ENCODE peak calls at places on chromosomes 2 and 18, in six cellular contexts. F, C, B, H, Z and L are unnamed samples.

GRCh38 chr18:48835745-48836191 is 115.0 kb downstream of the SMAD7 start:
- DNase-seq in Z (no peak), H (no peak), C (no peak), B (no peak), F (no peak), L (no peak)

GRCh38 chr2:201952212-201952611 is 81.4 kb upstream of the FZD7 start:
- DNase-seq in H (no peak), C (no peak), F (no peak), B (no peak), Z (no peak), L (peak)

GRCh38 chr18:26091047-26091630 is 726 bp upstream of the SS18 start:
- DNase-seq in H (no peak), F (no peak), Z (no peak), C (no peak), B (no peak), L (no peak)

GRCh38 chr2:108593547-108594098 is 59.4 kb downstream of the LIMS1 start:
- DNase-seq in B (no peak), Z (no peak), C (peak), H (peak), F (peak), L (no peak)

GRCh38 chr2:240168041-240168440 is 27.6 kb upstream of the OTOS start:
- DNase-seq in C (no peak), B (no peak), H (no peak), Z (no peak), F (no peak), L (no peak)

GRCh38 chr2:51093016-51093415 is 61.1 kb upstream of the NRXN1 start:
- DNase-seq in B (no peak), H (no peak), Z (no peak), F (no peak), C (no peak), L (no peak)

GRCh38 chr2:216474925-216475670 is 23.5 kb upstream of the RPL37A start:
- DNase-seq in B (no peak), Z (no peak), F (no peak), H (no peak), C (no peak), L (no peak)

GRCh38 chr18:5424903-5425302 is 118.9 kb downstream of the EPB41L3 start:
- DNase-seq in H (no peak), C (peak), F (no peak), Z (peak), B (peak), L (no peak)

GRCh38 chr2:37916512-37917082 is 8.5 kb upstream of the RMDN2 start:
- DNase-seq in H (peak), F (peak), C (peak), B (no peak), Z (no peak), L (no peak)